ENCODE peak calls at places on chromosomes 1 and 21, in nine cellular contexts. One of them, this sample, is unnamed.

GRCh38 chr1:24893431-24893830 is 36.6 kb downstream of the RUNX3 start:
- DNase-seq in mucosa of descending colon: peak
- DNase-seq in mesenteric fat pad: peak
- DNase-seq in SK-MEL-5: no peak
- DNase-seq in neural crest cell: no peak
- DNase-seq in NCI-H1436: no peak
- DNase-seq in CD4-positive, alpha-beta memory T cell: no peak
- DNase-seq in heart right ventricle: no peak
- DNase-seq in stimulated activated CD4-positive, alpha-beta T cell treated with anti-CD3 and anti-CD28 coated beads, Interleukin-15, amount 100 ng/mL, for 1 hour: no peak
- DNase-seq in this sample: no peak

GRCh38 chr1:200429221-200429751 is 19.4 kb upstream of the ZNF281 start:
- DNase-seq in mucosa of descending colon: no peak
- DNase-seq in mesenteric fat pad: no peak
- DNase-seq in SK-MEL-5: no peak
- DNase-seq in neural crest cell: no peak
- DNase-seq in NCI-H1436: no peak
- DNase-seq in CD4-positive, alpha-beta memory T cell: no peak
- DNase-seq in heart right ventricle: no peak
- DNase-seq in stimulated activated CD4-positive, alpha-beta T cell treated with anti-CD3 and anti-CD28 coated beads, Interleukin-15, amount 100 ng/mL, for 1 hour: no peak
- DNase-seq in this sample: no peak

GRCh38 chr1:59340411-59341307 is 43.8 kb downstream of the FGGY start:
- DNase-seq in mucosa of descending colon: no peak
- DNase-seq in mesenteric fat pad: no peak
- DNase-seq in SK-MEL-5: no peak
- DNase-seq in neural crest cell: no peak
- DNase-seq in NCI-H1436: no peak
- DNase-seq in CD4-positive, alpha-beta memory T cell: no peak
- DNase-seq in heart right ventricle: no peak
- DNase-seq in stimulated activated CD4-positive, alpha-beta T cell treated with anti-CD3 and anti-CD28 coated beads, Interleukin-15, amount 100 ng/mL, for 1 hour: no peak
- DNase-seq in this sample: no peak

GRCh38 chr1:155083865-155084721 is 5.5 kb downstream of the EFNA3 start:
- DNase-seq in mucosa of descending colon: peak
- DNase-seq in mesenteric fat pad: no peak
- DNase-seq in SK-MEL-5: peak
- DNase-seq in neural crest cell: no peak
- DNase-seq in NCI-H1436: peak
- DNase-seq in CD4-positive, alpha-beta memory T cell: no peak
- DNase-seq in heart right ventricle: peak
- DNase-seq in stimulated activated CD4-positive, alpha-beta T cell treated with anti-CD3 and anti-CD28 coated beads, Interleukin-15, amount 100 ng/mL, for 1 hour: no peak
- DNase-seq in this sample: no peak

GRCh38 chr1:41822865-41823264 is 95.9 kb downstream of the HIVEP3 start:
- DNase-seq in mucosa of descending colon: no peak
- DNase-seq in mesenteric fat pad: no peak
- DNase-seq in SK-MEL-5: no peak
- DNase-seq in neural crest cell: no peak
- DNase-seq in NCI-H1436: no peak
- DNase-seq in CD4-positive, alpha-beta memory T cell: no peak
- DNase-seq in heart right ventricle: no peak
- DNase-seq in stimulated activated CD4-positive, alpha-beta T cell treated with anti-CD3 and anti-CD28 coated beads, Interleukin-15, amount 100 ng/mL, for 1 hour: no peak
- DNase-seq in this sample: no peak

GRCh38 chr1:154870117-154870571 is at the start of gene KCNN3:
- DNase-seq in mucosa of descending colon: peak
- DNase-seq in mesenteric fat pad: peak
- DNase-seq in SK-MEL-5: peak
- DNase-seq in neural crest cell: peak
- DNase-seq in NCI-H1436: peak
- DNase-seq in CD4-positive, alpha-beta memory T cell: peak
- DNase-seq in heart right ventricle: peak
- DNase-seq in stimulated activated CD4-positive, alpha-beta T cell treated with anti-CD3 and anti-CD28 coated beads, Interleukin-15, amount 100 ng/mL, for 1 hour: peak
- DNase-seq in this sample: peak

GRCh38 chr21:43939443-43940328 is 72.4 kb upstream of the TRAPPC10 start:
- DNase-seq in mucosa of descending colon: peak
- DNase-seq in mesenteric fat pad: no peak
- DNase-seq in SK-MEL-5: no peak
- DNase-seq in neural crest cell: no peak
- DNase-seq in NCI-H1436: no peak
- DNase-seq in CD4-positive, alpha-beta memory T cell: no peak
- DNase-seq in heart right ventricle: no peak
- DNase-seq in stimulated activated CD4-positive, alpha-beta T cell treated with anti-CD3 and anti-CD28 coated beads, Interleukin-15, amount 100 ng/mL, for 1 hour: no peak
- DNase-seq in this sample: no peak

GRCh38 chr1:40944841-40945430 is 34.6 kb upstream of the CTPS1 start:
- DNase-seq in mucosa of descending colon: no peak
- DNase-seq in mesenteric fat pad: no peak
- DNase-seq in SK-MEL-5: no peak
- DNase-seq in neural crest cell: no peak
- DNase-seq in NCI-H1436: no peak
- DNase-seq in CD4-positive, alpha-beta memory T cell: no peak
- DNase-seq in heart right ventricle: no peak
- DNase-seq in stimulated activated CD4-positive, alpha-beta T cell treated with anti-CD3 and anti-CD28 coated beads, Interleukin-15, amount 100 ng/mL, for 1 hour: no peak
- DNase-seq in this sample: no peak

GRCh38 chr1:114218397-114219237 is 64.9 kb upstream of the SYT6 start:
- DNase-seq in mucosa of descending colon: no peak
- DNase-seq in mesenteric fat pad: no peak
- DNase-seq in SK-MEL-5: no peak
- DNase-seq in neural crest cell: no peak
- DNase-seq in NCI-H1436: no peak
- DNase-seq in CD4-positive, alpha-beta memory T cell: no peak
- DNase-seq in heart right ventricle: no peak
- DNase-seq in stimulated activated CD4-positive, alpha-beta T cell treated with anti-CD3 and anti-CD28 coated beads, Interleukin-15, amount 100 ng/mL, for 1 hour: no peak
- DNase-seq in this sample: no peak

GRCh38 chr1:70745199-70745598 is 302.4 kb downstream of the PTGER3 start:
- DNase-seq in mucosa of descending colon: no peak
- DNase-seq in mesenteric fat pad: no peak
- DNase-seq in SK-MEL-5: peak
- DNase-seq in neural crest cell: no peak
- DNase-seq in NCI-H1436: no peak
- DNase-seq in CD4-positive, alpha-beta memory T cell: no peak
- DNase-seq in heart right ventricle: no peak
- DNase-seq in stimulated activated CD4-positive, alpha-beta T cell treated with anti-CD3 and anti-CD28 coated beads, Interleukin-15, amount 100 ng/mL, for 1 hour: no peak
- DNase-seq in this sample: no peak

This sample was measured in neuronal stem cell.